ENCODE peak calls at places on chromosomes 6 and 20, in eight cellular contexts. S is cardiac fibroblast; Z is stimulated activated CD4-positive, alpha-beta T cell treated with anti-CD3 and anti-CD28 coated beads, Interleukin-1b, Interleukin-23, amount 100 ng/mL, for 1 hour; A is effector memory CD8-positive, alpha-beta T cell; U is skeletal muscle cell; K is H9; D is aorta; W is GDM1. Q is an unnamed sample.

GRCh38 chr6:146968041-146968760 is 236.0 kb upstream of the STXBP5 start:
- DNase-seq in S (peak), Z (no peak), A (no peak), U (peak), K (no peak), D (no peak), W (no peak), Q (no peak)

GRCh38 chr6:112683926-112684325 is 336.8 kb downstream of the RFPL4B start:
- DNase-seq in S (peak), Z (no peak), A (no peak), U (peak), K (no peak), D (no peak), W (no peak), Q (no peak)

GRCh38 chr20:12927489-12927888 is 81.3 kb upstream of the SPTLC3 start:
- DNase-seq in S (no peak), Z (no peak), A (no peak), U (no peak), K (no peak), D (no peak), W (no peak), Q (no peak)

GRCh38 chr6:159119835-159120234 is 49.4 kb upstream of the FNDC1 start:
- DNase-seq in S (no peak), Z (no peak), A (no peak), U (no peak), K (no peak), D (no peak), W (no peak), Q (no peak)

GRCh38 chr6:85610182-85610895 is 16.7 kb upstream of the SNX14 start:
- DNase-seq in S (no peak), Z (no peak), A (no peak), U (no peak), K (no peak), D (no peak), W (no peak), Q (no peak)

GRCh38 chr6:49366539-49366938 is 96.5 kb downstream of the MMUT start:
- DNase-seq in S (no peak), Z (no peak), A (no peak), U (no peak), K (no peak), D (no peak), W (no peak), Q (no peak)

GRCh38 chr20:22810626-22811559 is 224.2 kb upstream of the SSTR4 start:
- DNase-seq in S (no peak), Z (no peak), A (no peak), U (peak), K (no peak), D (no peak), W (no peak), Q (no peak)

GRCh38 chr20:32798046-32798985 is 21.4 kb upstream of the MAPRE1 start:
- DNase-seq in S (no peak), Z (no peak), A (no peak), U (no peak), K (no peak), D (no peak), W (no peak), Q (no peak)

GRCh38 chr6:158480989-158481388 is 78.9 kb upstream of the TMEM181 start:
- DNase-seq in S (no peak), Z (no peak), A (no peak), U (no peak), K (no peak), D (no peak), W (no peak), Q (no peak)

GRCh38 chr6:118252474-118252873 is 295.6 kb upstream of the PLN start:
- DNase-seq in S (no peak), Z (no peak), A (no peak), U (no peak), K (no peak), D (no peak), W (no peak), Q (no peak)

GRCh38 chr6:579339-579738 is 77.6 kb downstream of the HUS1B start:
- DNase-seq in S (peak), Z (no peak), A (no peak), U (peak), K (no peak), D (no peak), W (no peak), Q (no peak)

GRCh38 chr20:32427996-32428395 is 69.9 kb downstream of the ASXL1 start:
- DNase-seq in S (no peak), Z (no peak), A (no peak), U (no peak), K (no peak), D (no peak), W (no peak), Q (no peak)